ENCODE peak calls at places on chromosome 10, in seven cellular contexts. M is activated CD8-positive, alpha-beta memory T cell treated with anti-CD3 and anti-CD28 coated beads, Interleukin-2, amount 10 ng/mL, durations not matched to agents 7 days and 5 days; P is lung; W is naive thymus-derived CD4-positive, alpha-beta T cell; Q is Right ventricle myocardium superior; E is left ventricle myocardium superior; U is PC-3. F is an unnamed sample.

GRCh38 chr10:72108811-72109618 is 20.7 kb upstream of the SPOCK2 start:
- ATAC-seq in W (no peak), Q (peak; percentile 13), M (no peak), P (no peak), U (peak; percentile 77), E (peak; percentile 17), F (peak; percentile 34)

GRCh38 chr10:17144757-17145156 is 15.1 kb upstream of the CUBN start:
- ATAC-seq in U (no peak), P (no peak), M (peak; percentile 74), E (no peak), W (no peak), Q (no peak), F (peak; percentile 96)

GRCh38 chr10:24708081-24708480 is 15.6 kb downstream of the ARHGAP21 start:
- ATAC-seq in U (no peak), M (no peak), E (no peak), P (no peak), W (no peak), Q (no peak), F (no peak)

GRCh38 chr10:95547791-95548435 is 13.3 kb downstream of the SORBS1 start:
- ATAC-seq in W (no peak), E (peak; percentile 19), M (no peak), U (no peak), Q (no peak), P (no peak), F (no peak)

GRCh38 chr10:693506-693905 is 4.0 kb upstream of the DIP2C start:
- ATAC-seq in E (no peak), Q (no peak), U (peak; percentile 55), M (no peak), P (no peak), W (no peak), F (no peak)

GRCh38 chr10:21317902-21318301 is 207.6 kb downstream of the SKIDA1 start:
- ATAC-seq in E (no peak), W (no peak), M (no peak), P (no peak), U (no peak), Q (no peak), F (no peak)

GRCh38 chr10:1107004-1107403 is 50.8 kb downstream of the WDR37 start:
- ATAC-seq in P (no peak), U (no peak), W (no peak), E (no peak), M (no peak), Q (no peak), F (no peak)

GRCh38 chr10:93417264-93417663 is 64.9 kb downstream of the MYOF start:
- ATAC-seq in U (no peak), M (no peak), Q (peak; percentile 88), P (no peak), E (peak; percentile 91), W (no peak), F (no peak)

GRCh38 chr10:97921581-97922377 is 72.1 kb downstream of the GOLGA7B start:
- ATAC-seq in M (no peak), P (no peak), W (no peak), E (peak; percentile 92), U (no peak), Q (peak; percentile 85), F (no peak)

GRCh38 chr10:35913628-35914027 is 271.5 kb upstream of the FZD8 start:
- ATAC-seq in P (no peak), E (no peak), Q (no peak), W (no peak), M (no peak), U (peak; percentile 85), F (no peak)

GRCh38 chr10:108578258-108578657 is 1345.1 kb downstream of the XPNPEP1 start:
- ATAC-seq in W (no peak), M (no peak), E (no peak), P (no peak), U (no peak), Q (no peak), F (no peak)

GRCh38 chr10:17764142-17764541 is 12.1 kb downstream of the TMEM236 start:
- ATAC-seq in E (no peak), P (no peak), Q (no peak), W (no peak), U (no peak), M (no peak), F (no peak)

GRCh38 chr10:59622320-59622901 is 87.2 kb downstream of the SLC16A9 start:
- ATAC-seq in U (peak; percentile 70), P (no peak), M (peak; percentile 36), Q (peak; percentile 45), W (peak; percentile 52), E (peak; percentile 46), F (peak; percentile 28)

GRCh38 chr10:62626817-62627216 is 177.7 kb upstream of the ADO start:
- ATAC-seq in P (no peak), E (no peak), Q (no peak), M (no peak), U (peak; percentile 48), W (no peak), F (peak; percentile 75)

GRCh38 chr10:103479135-103479534 is at the start of gene CALHM3:
- ATAC-seq in U (peak; percentile 94), W (peak; percentile 33), E (no peak), Q (no peak), M (no peak), P (peak; percentile 72), F (no peak)

GRCh38 chr10:92619368-92619767 is 26.4 kb downstream of the KIF11 start:
- ATAC-seq in E (no peak), P (no peak), M (no peak), U (peak; percentile 13), Q (no peak), W (no peak), F (no peak)

GRCh38 chr10:56836659-56837058 is 475.6 kb upstream of the ZWINT start:
- ATAC-seq in Q (no peak), P (no peak), M (no peak), E (no peak), U (no peak), W (no peak), F (no peak)

F was measured in activated T-helper 17 cell treated with anti-CD3 and anti-CD28 coated beads, Interleukin-2, amount 50 U/mL, for 72 hours.